ENCODE peak calls at places on chromosomes 13 and 19, in nine cellular contexts. C is lung; Q is AG04449; I is BE2C; A is left ventricle myocardium inferior; R is adrenal gland; X is breast epithelium; H is CD8-positive, alpha-beta T cell; L is astrocyte of the cerebellum. S is an unnamed sample.

GRCh38 chr13:109146912-109147624 is 517.7 kb downstream of the MYO16 start:
- DNase-seq in X (no peak), H (no peak), Q (no peak), A (no peak), L (peak), C (no peak), I (no peak), R (peak), S (no peak)

GRCh38 chr19:5466814-5467291 is 11.6 kb downstream of the ZNRF4 start:
- DNase-seq in I (peak), A (peak), X (no peak), R (no peak), L (no peak), C (no peak), H (no peak), Q (no peak), S (no peak)

GRCh38 chr13:106802917-106803316 is 235.0 kb upstream of the ARGLU1 start:
- DNase-seq in A (no peak), I (no peak), L (no peak), C (no peak), Q (no peak), X (no peak), H (no peak), R (no peak), S (no peak)

GRCh38 chr19:10093295-10094186 is 7.4 kb downstream of the SHFL start:
- DNase-seq in C (no peak), R (no peak), H (no peak), L (no peak), I (no peak), Q (no peak), X (no peak), A (no peak), S (no peak)

GRCh38 chr13:113820813-113821651 is 42.8 kb downstream of the GAS6 start:
- DNase-seq in H (no peak), A (peak), R (peak), L (peak), I (peak), X (peak), C (peak), Q (peak), S (peak)

GRCh38 chr19:35170359-35171061 is 16.0 kb downstream of the FXYD5 start:
- DNase-seq in I (no peak), H (no peak), R (no peak), L (no peak), A (no peak), C (no peak), Q (no peak), X (no peak), S (no peak)

GRCh38 chr13:104015646-104016396 is 949.6 kb upstream of the SLC10A2 start:
- DNase-seq in R (no peak), I (no peak), X (no peak), C (no peak), L (peak), H (no peak), A (no peak), Q (no peak), S (no peak)

GRCh38 chr19:4913996-4914735 is 4.9 kb downstream of the UHRF1 start:
- DNase-seq in A (no peak), H (peak), X (no peak), L (no peak), I (no peak), Q (no peak), R (no peak), C (no peak), S (no peak)

GRCh38 chr13:100610399-100611347 is 22.1 kb upstream of the GGACT start:
- DNase-seq in R (no peak), L (no peak), Q (no peak), C (no peak), H (no peak), A (no peak), I (no peak), X (no peak), S (no peak)

GRCh38 chr19:2477141-2477710 is 1.3 kb downstream of the GADD45B start:
- DNase-seq in I (no peak), A (peak), Q (no peak), C (peak), R (peak), X (no peak), L (no peak), H (no peak), S (no peak)

GRCh38 chr13:45219938-45220375 is 19.1 kb upstream of the KCTD4 start:
- DNase-seq in Q (no peak), I (no peak), R (no peak), A (no peak), X (no peak), H (no peak), L (no peak), C (no peak), S (peak)

GRCh38 chr19:32317045-32317444 is 28.4 kb upstream of the ZNF507 start:
- DNase-seq in X (no peak), C (no peak), H (no peak), I (no peak), R (no peak), A (no peak), Q (no peak), L (no peak), S (no peak)

GRCh38 chr13:38687246-38688229 is 661 bp downstream of the FREM2 start:
- DNase-seq in A (no peak), I (no peak), C (no peak), R (no peak), L (no peak), H (no peak), X (no peak), Q (no peak), S (no peak)

GRCh38 chr13:73793361-73793760 is 340.8 kb downstream of the KLF12 start:
- DNase-seq in C (no peak), R (no peak), I (no peak), X (no peak), L (no peak), A (no peak), Q (no peak), H (no peak), S (no peak)

GRCh38 chr13:86193281-86193680 is 394.1 kb upstream of the SLITRK6 start:
- DNase-seq in R (no peak), C (no peak), X (no peak), L (no peak), A (no peak), H (no peak), I (no peak), Q (no peak), S (no peak)

GRCh38 chr13:41568143-41568989 is 111.0 kb downstream of the RGCC start:
- DNase-seq in H (no peak), I (no peak), C (no peak), X (no peak), A (no peak), Q (no peak), L (no peak), R (no peak), S (no peak)

GRCh38 chr19:15244808-15245207 is 12.6 kb upstream of the EPHX3 start:
- DNase-seq in R (no peak), Q (no peak), L (no peak), A (no peak), C (no peak), X (no peak), I (no peak), H (no peak), S (no peak)

GRCh38 chr19:3778899-3779723 is 7.1 kb downstream of the MATK start:
- DNase-seq in C (no peak), X (no peak), A (no peak), L (no peak), I (no peak), R (no peak), Q (no peak), H (no peak), S (no peak)

GRCh38 chr19:13150187-13150918 is at the start of the genes IER2 and STX10:
- DNase-seq in H (peak), X (peak), C (peak), L (peak), I (peak), R (peak), Q (no peak), A (peak), S (no peak)

GRCh38 chr19:13150919-13151604 is 851 bp downstream of the IER2 start:
- DNase-seq in L (no peak), Q (no peak), X (peak), I (no peak), H (no peak), R (peak), A (peak), C (peak), S (no peak)

GRCh38 chr19:13152356-13152853 is 2.2 kb downstream of the IER2 start:
- DNase-seq in I (no peak), A (no peak), C (no peak), L (no peak), Q (no peak), X (no peak), H (no peak), R (no peak), S (no peak)

GRCh38 chr19:13152854-13153626 is 2.8 kb downstream of the IER2 start:
- DNase-seq in A (peak), I (peak), C (peak), X (peak), L (peak), R (peak), Q (no peak), H (peak), S (no peak)

DNA sequence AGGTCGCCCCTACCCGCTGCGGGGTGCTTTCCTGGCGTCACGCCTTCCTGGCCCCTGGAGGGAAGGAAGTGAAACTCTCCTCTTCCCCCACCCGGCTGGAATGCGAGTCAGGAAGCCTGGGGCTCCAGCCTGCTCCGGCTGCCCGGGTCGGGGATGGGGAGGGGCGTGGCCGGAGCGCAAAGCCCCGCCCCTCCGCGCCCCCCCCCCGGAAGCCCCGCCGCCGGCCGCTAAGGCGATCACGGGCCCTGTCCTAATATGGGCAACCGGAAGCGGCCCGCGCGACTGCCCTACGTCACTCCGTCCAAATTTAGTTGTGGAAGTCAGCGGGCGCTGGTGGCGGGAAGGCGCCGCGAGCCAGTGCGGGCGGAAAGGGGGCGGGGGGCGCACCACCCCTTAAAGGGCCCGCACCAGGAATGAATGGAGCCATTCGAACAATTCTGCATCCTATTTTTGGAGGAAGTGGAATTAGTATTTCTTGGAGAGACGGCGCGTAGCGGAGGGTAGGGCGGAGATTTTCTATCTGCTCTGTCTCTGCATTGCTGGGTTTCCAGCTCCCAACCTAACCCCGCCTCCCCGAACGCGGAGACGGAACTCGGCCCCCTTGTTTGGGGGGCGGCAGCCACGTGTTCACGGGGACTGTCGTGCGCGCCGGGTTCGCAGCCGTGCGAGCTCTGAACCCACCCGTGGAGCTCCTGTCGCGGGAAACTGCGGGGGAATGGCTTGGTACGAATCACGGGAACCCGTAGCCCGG is 1.6 kb downstream of the IER2 start:
- DNase-seq in R (peak), A (peak), H (peak), X (peak), Q (no peak), C (peak), L (peak), I (peak), S (no peak)
- TF ChIP-seq CTCF in R (no peak), A (peak), H (no peak), X (peak), Q (peak), C (no peak), L (no peak), I (no peak), S (no peak)

GRCh38 chr19:18308051-18308947 is 14.6 kb downstream of the LSM4 start:
- DNase-seq in X (no peak), R (peak), I (no peak), L (no peak), H (no peak), C (no peak), Q (no peak), A (no peak), S (no peak)

GRCh38 chr19:18304496-18305312 is 18.2 kb downstream of the LSM4 start:
- DNase-seq in I (peak), C (peak), R (peak), Q (no peak), X (peak), H (peak), L (no peak), A (peak), S (no peak)

GRCh38 chr19:18308948-18309325 is 13.9 kb downstream of the LSM4 start:
- DNase-seq in Q (no peak), A (no peak), C (no peak), R (no peak), I (no peak), H (no peak), L (no peak), X (no peak), S (no peak)

GRCh38 chr19:18306209-18306902 is 16.5 kb downstream of the LSM4 start:
- DNase-seq in I (no peak), C (no peak), L (no peak), R (peak), X (no peak), Q (no peak), A (no peak), H (no peak), S (no peak)

DNA sequence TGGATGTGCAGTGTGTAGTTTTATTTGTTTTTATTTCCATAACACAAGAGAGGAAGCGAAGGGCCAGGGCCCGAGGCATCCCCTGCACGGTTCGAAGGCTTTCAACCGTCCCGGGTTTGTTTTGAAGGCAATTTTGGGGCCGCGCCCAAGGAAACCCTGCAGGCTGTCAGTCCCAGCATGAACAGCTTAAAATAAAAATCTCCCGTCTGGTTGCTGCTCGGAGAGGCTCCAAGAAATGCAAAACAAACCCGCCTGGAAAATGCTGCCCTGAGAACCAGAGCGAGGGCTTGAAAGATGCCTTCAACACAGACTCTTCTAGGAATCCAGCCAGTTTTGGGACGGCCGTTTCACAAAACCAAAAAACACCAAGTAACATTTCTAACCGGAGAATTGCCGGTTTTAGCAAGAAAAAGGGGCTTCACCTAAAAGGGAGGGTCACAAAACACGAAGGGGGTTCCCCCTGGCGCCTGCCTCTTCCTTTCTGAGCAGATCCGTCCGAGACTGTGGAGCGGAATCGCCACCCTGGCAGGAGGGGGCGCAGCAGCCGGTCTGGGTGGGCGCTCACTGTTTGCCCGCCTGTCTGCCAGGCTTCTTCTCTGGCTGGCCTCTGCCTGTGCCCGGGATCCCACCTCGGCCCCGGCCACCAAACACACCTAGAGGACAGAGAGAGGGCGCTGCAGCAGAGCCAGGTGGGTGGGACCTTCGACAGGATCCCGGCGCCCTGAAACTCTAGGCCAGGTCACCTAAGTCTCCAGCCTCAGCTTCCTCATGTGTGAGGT is 15.8 kb downstream of the LSM4 start:
- DNase-seq in A (no peak), Q (no peak), X (no peak), L (no peak), C (no peak), H (no peak), R (peak), I (no peak), S (no peak)
- H3K4me3 ChIP-seq in A (no peak), Q (no peak), X (no peak), L (no peak), C (no peak), H (peak), R (no peak), I (no peak), S (no peak)

DNA sequence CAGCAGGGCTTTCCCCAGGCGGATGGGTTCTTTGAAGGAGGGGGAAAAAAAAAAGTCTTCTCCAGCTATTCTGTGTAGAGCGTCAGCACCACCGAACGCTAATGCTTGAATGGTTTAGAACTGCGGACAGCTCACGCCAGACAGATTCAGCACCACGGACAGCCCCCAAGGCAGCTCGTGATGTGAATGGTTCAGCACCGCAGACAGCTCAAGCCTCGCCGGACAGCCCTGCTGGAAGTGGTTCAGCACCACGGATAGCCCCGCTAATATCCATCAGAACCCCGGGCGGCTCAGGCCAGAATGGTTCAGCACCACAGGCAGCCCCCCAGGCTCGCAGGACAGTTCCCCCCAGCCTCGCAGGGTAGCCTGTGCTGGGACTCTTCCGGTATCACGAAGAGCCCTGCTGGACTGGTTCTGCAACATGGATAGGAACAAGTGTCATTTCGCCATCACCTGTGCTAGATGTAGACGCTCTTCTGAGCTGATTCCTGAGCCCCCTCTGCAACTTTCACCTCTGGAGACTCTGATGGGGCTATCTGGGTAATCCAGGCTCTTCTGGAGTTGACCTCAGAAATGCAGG is 4.9 kb upstream of the SMIM17 start:
- DNase-seq in C (peak), I (peak), H (peak), A (peak), R (peak), X (peak), Q (peak), L (peak), S (peak)
- TF ChIP-seq CTCF in C (no peak), I (no peak), H (no peak), A (no peak), R (no peak), X (no peak), Q (no peak), L (no peak), S (no peak)

GRCh38 chr19:28727835-28728159 is 485.2 kb downstream of the UQCRFS1 start:
- DNase-seq in L (no peak), Q (no peak), C (no peak), I (no peak), A (no peak), X (no peak), R (no peak), H (no peak), S (no peak)
- H3K4me3 ChIP-seq in L (peak), Q (peak), C (no peak), I (no peak), A (peak), X (peak), R (no peak), H (no peak), S (peak)

GRCh38 chr19:55689366-55690108 is 14.5 kb downstream of the EPN1 start:
- DNase-seq in H (no peak), I (no peak), Q (no peak), L (no peak), R (peak), A (peak), C (no peak), X (no peak), S (no peak)

GRCh38 chr19:55690109-55690768 is 15.2 kb downstream of the EPN1 start:
- DNase-seq in Q (no peak), X (no peak), A (peak), R (peak), H (no peak), I (no peak), L (no peak), C (no peak), S (no peak)

GRCh38 chr19:55692681-55693081 is 17.7 kb downstream of the EPN1 start:
- DNase-seq in I (no peak), Q (no peak), X (no peak), R (no peak), C (no peak), L (no peak), A (peak), H (no peak), S (no peak)

GRCh38 chr19:55691561-55692481 is 16.8 kb downstream of the EPN1 start:
- DNase-seq in C (no peak), Q (no peak), A (peak), X (no peak), R (no peak), I (no peak), H (no peak), L (no peak), S (no peak)

GRCh38 chr19:55690769-55691545 is 15.9 kb downstream of the EPN1 start:
- DNase-seq in Q (no peak), I (no peak), A (no peak), L (no peak), H (no peak), X (no peak), C (no peak), R (peak), S (no peak)
- TF ChIP-seq CTCF in Q (no peak), I (no peak), A (no peak), L (no peak), H (no peak), X (no peak), C (no peak), R (no peak), S (no peak)

DNA sequence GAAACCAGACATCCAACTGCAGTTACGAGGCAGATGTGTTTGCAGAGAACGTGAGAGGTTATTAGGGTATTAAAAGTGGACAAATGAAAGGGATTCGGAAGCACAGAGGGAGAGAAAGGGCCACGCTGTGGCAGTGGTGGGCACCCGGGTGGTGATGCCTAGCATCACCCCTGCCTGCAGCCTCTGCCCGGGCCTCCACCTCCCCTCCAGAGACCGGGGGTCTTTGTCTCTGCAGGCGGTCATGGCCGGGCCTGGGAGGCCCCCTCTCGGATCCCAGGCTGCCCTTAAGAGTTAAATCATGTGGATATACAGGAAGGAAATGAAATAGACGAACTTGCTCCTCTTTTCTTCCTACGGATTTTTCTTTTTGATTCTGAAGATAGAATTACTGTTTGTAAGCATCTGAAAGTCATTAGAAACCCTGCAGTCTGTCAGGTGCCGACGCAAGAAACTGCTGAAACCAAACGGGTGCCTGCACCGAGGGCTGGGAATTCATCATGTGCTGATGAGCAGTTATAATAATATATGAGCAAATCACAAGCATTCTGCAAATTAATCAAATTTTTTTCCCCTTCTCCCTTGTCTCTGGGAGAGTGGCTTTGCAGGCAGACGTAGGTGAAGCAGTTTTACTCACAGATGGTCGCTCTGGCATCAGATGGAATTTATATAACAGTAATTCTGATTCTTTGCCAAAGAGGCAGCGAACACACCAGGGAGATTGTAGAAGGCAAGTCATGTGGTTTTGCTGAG is 319.8 kb downstream of the ZNF536 start:
- DNase-seq in R (no peak), X (no peak), Q (no peak), L (peak), I (no peak), A (no peak), H (no peak), C (no peak), S (no peak)
- H3K4me3 ChIP-seq in R (no peak), X (peak), Q (no peak), L (peak), I (peak), A (peak), H (no peak), C (no peak), S (no peak)

S was measured in epithelial cell of proximal tubule.